ENCODE peak calls at places on chromosomes 11 and 22, in ten cellular contexts. One of them, this sample, is unnamed.
A peak's percentile ranks its signal among the peaks of the same experiment; 100 is the strongest.

GRCh38 chr11:96393753-96394348 is 4.0 kb downstream of the JRKL start:
- DNase-seq in AG04449: no peak
- DNase-seq in breast epithelium: no peak
- DNase-seq in lung: no peak
- DNase-seq in left ventricle myocardium inferior: no peak
- DNase-seq in brain microvascular endothelial cell: peak; percentile 35
- DNase-seq in heart left ventricle: no peak
- DNase-seq in lower lobe of right lung: no peak
- DNase-seq in MM.1S: peak; percentile 61
- DNase-seq in colonic mucosa: no peak
- DNase-seq in this sample: no peak

GRCh38 chr11:128409476-128409875 is 177.9 kb downstream of the ETS1 start:
- DNase-seq in AG04449: peak; percentile 45
- DNase-seq in breast epithelium: no peak
- DNase-seq in lung: no peak
- DNase-seq in left ventricle myocardium inferior: no peak
- DNase-seq in brain microvascular endothelial cell: peak; percentile 88
- DNase-seq in heart left ventricle: no peak
- DNase-seq in lower lobe of right lung: no peak
- DNase-seq in MM.1S: no peak
- DNase-seq in colonic mucosa: no peak
- DNase-seq in this sample: no peak

GRCh38 chr22:38056969-38057841 is at the start of gene PICK1:
- DNase-seq in AG04449: peak; percentile 52
- DNase-seq in breast epithelium: peak; percentile 96
- DNase-seq in lung: peak; percentile 93
- DNase-seq in left ventricle myocardium inferior: peak; percentile 84
- DNase-seq in brain microvascular endothelial cell: peak; percentile 85
- DNase-seq in heart left ventricle: peak; percentile 93
- DNase-seq in lower lobe of right lung: peak; percentile 91
- DNase-seq in MM.1S: peak; percentile 85
- DNase-seq in colonic mucosa: peak; percentile 87
- DNase-seq in this sample: peak; percentile 92

GRCh38 chr22:43996170-43996980 is 27.7 kb upstream of the PARVB start:
- DNase-seq in AG04449: no peak
- DNase-seq in breast epithelium: no peak
- DNase-seq in lung: peak; percentile 56
- DNase-seq in left ventricle myocardium inferior: peak; percentile 69
- DNase-seq in brain microvascular endothelial cell: no peak
- DNase-seq in heart left ventricle: peak; percentile 67
- DNase-seq in lower lobe of right lung: peak; percentile 83
- DNase-seq in MM.1S: peak; percentile 50
- DNase-seq in colonic mucosa: peak; percentile 46
- DNase-seq in this sample: no peak

GRCh38 chr11:83157755-83158473 is 983 bp downstream of the PCF11 start:
- DNase-seq in AG04449: no peak
- DNase-seq in breast epithelium: peak; percentile 60
- DNase-seq in lung: peak; percentile 60
- DNase-seq in left ventricle myocardium inferior: peak; percentile 33
- DNase-seq in brain microvascular endothelial cell: peak; percentile 29
- DNase-seq in heart left ventricle: peak; percentile 64
- DNase-seq in lower lobe of right lung: peak; percentile 61
- DNase-seq in MM.1S: peak; percentile 48
- DNase-seq in colonic mucosa: peak; percentile 65
- DNase-seq in this sample: no peak

GRCh38 chr22:49753276-49753884 is 74.3 kb downstream of the BRD1 start:
- DNase-seq in AG04449: no peak
- DNase-seq in breast epithelium: no peak
- DNase-seq in lung: no peak
- DNase-seq in left ventricle myocardium inferior: no peak
- DNase-seq in brain microvascular endothelial cell: no peak
- DNase-seq in heart left ventricle: no peak
- DNase-seq in lower lobe of right lung: no peak
- DNase-seq in MM.1S: no peak
- DNase-seq in colonic mucosa: no peak
- DNase-seq in this sample: peak; percentile 44

GRCh38 chr11:96279421-96280290 is 63.3 kb downstream of the MAML2 start:
- DNase-seq in AG04449: no peak
- DNase-seq in breast epithelium: no peak
- DNase-seq in lung: no peak
- DNase-seq in left ventricle myocardium inferior: no peak
- DNase-seq in brain microvascular endothelial cell: peak; percentile 60
- DNase-seq in heart left ventricle: no peak
- DNase-seq in lower lobe of right lung: no peak
- DNase-seq in MM.1S: no peak
- DNase-seq in colonic mucosa: peak; percentile 46
- DNase-seq in this sample: no peak

GRCh38 chr11:19524171-19524671 is 188.4 kb upstream of the NAV2 start:
- DNase-seq in AG04449: no peak
- DNase-seq in breast epithelium: no peak
- DNase-seq in lung: no peak
- DNase-seq in left ventricle myocardium inferior: no peak
- DNase-seq in brain microvascular endothelial cell: peak; percentile 1
- DNase-seq in heart left ventricle: no peak
- DNase-seq in lower lobe of right lung: no peak
- DNase-seq in MM.1S: no peak
- DNase-seq in colonic mucosa: no peak
- DNase-seq in this sample: no peak

DNA sequence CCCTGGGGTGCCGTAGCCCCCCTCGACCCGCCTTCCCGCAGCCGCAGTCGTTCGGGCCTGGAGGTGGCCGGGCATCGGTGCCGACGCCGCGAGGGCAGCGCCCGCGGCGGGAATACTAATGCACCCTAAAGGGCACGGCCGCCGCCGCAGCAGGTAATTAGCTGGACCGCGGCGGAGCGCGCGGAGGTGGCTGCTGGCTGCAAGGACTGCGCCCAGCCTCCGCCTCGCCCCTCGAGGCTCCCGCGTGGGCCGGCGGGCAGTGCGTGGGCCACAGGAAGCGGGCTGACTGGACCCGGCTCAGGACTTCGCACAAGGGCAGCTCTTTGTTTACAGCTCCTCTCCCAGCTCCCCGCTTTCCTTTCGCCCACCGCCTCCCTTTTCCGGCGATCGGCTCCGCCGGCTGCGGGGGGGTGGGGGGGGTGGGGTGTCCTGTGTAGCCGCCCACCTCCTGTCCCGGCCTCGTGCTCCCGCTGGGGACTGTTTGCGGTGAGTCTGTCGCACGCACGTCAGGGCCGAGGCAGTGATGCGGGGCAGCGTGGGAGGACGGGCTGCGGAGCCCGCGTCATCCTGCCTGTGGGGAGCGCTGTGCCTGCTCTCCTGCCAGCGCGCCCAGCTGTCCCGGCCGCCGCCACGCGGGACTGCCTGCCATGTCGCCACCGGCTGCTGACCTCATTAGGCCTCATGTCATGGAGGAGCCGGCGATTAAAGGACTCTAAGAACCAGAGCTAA is 53.2 kb downstream of the GRIK4 start:
- DNase-seq in AG04449: no peak
- DNase-seq in breast epithelium: peak; percentile 33
- DNase-seq in lung: no peak
- DNase-seq in left ventricle myocardium inferior: peak; percentile 45
- DNase-seq in brain microvascular endothelial cell: peak; percentile 67
- DNase-seq in heart left ventricle: peak; percentile 63
- DNase-seq in lower lobe of right lung: peak; percentile 52
- DNase-seq in MM.1S: no peak
- DNase-seq in colonic mucosa: no peak
- DNase-seq in this sample: peak; percentile 76
- TF ChIP-seq CTCF in AG04449: peak; percentile 45
- TF ChIP-seq CTCF in breast epithelium: no peak
- TF ChIP-seq CTCF in lung: no peak
- TF ChIP-seq CTCF in left ventricle myocardium inferior: peak; percentile 17
- TF ChIP-seq CTCF in brain microvascular endothelial cell: peak; percentile 32
- TF ChIP-seq CTCF in heart left ventricle: no peak
- TF ChIP-seq CTCF in lower lobe of right lung: peak; percentile 12
- TF ChIP-seq CTCF in MM.1S: no peak
- TF ChIP-seq CTCF in colonic mucosa: no peak
- TF ChIP-seq CTCF in this sample: no peak

DNA sequence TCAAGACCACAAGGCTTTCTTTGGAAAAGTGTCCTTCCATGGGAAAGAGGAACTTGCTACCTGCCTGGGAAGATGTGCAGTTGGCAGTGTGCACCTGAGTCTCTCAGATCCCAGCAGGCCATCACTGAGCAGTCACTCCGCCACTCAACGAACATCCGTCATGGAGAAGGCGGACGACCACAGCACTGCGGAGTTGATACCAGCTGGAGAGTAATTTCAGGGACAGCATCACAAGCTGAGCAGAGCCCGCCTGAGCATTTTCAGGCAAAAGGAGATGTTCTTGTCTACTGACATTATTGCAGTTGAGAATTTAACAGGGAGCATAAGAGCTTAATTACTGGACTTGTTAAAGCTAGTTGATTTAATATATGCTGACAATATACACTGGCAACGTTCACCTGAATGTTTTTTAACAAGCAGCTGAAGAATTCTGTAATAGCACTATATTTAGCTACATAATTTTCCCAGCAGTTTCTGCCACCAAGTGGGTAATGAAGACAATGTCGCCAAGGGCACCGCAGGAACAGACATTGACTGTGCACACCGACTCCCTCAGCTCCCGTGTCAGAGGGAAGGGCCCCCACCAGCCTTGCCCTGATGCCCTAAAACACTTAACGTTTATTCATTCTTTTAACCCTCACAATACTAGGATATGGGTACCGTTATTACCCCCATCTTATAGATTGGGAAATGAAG is 52.4 kb upstream of the ARFGAP3 start:
- DNase-seq in AG04449: no peak
- DNase-seq in breast epithelium: no peak
- DNase-seq in lung: no peak
- DNase-seq in left ventricle myocardium inferior: no peak
- DNase-seq in brain microvascular endothelial cell: no peak
- DNase-seq in heart left ventricle: no peak
- DNase-seq in lower lobe of right lung: peak; percentile 39
- DNase-seq in MM.1S: no peak
- DNase-seq in colonic mucosa: no peak
- DNase-seq in this sample: no peak
- TF ChIP-seq CTCF in AG04449: no peak
- TF ChIP-seq CTCF in breast epithelium: no peak
- TF ChIP-seq CTCF in lung: no peak
- TF ChIP-seq CTCF in left ventricle myocardium inferior: no peak
- TF ChIP-seq CTCF in brain microvascular endothelial cell: no peak
- TF ChIP-seq CTCF in heart left ventricle: no peak
- TF ChIP-seq CTCF in lower lobe of right lung: no peak
- TF ChIP-seq CTCF in MM.1S: no peak
- TF ChIP-seq CTCF in colonic mucosa: no peak
- TF ChIP-seq CTCF in this sample: no peak

GRCh38 chr11:72225411-72225951 is 914 bp downstream of the INPPL1 start:
- DNase-seq in AG04449: no peak
- DNase-seq in breast epithelium: peak; percentile 18
- DNase-seq in lung: peak; percentile 27
- DNase-seq in left ventricle myocardium inferior: no peak
- DNase-seq in brain microvascular endothelial cell: no peak
- DNase-seq in heart left ventricle: no peak
- DNase-seq in lower lobe of right lung: peak; percentile 43
- DNase-seq in MM.1S: no peak
- DNase-seq in colonic mucosa: no peak
- DNase-seq in this sample: peak; percentile 56

GRCh38 chr11:72228229-72228843 is 3.8 kb downstream of the INPPL1 start:
- DNase-seq in AG04449: no peak
- DNase-seq in breast epithelium: peak; percentile 24
- DNase-seq in lung: no peak
- DNase-seq in left ventricle myocardium inferior: no peak
- DNase-seq in brain microvascular endothelial cell: no peak
- DNase-seq in heart left ventricle: no peak
- DNase-seq in lower lobe of right lung: no peak
- DNase-seq in MM.1S: no peak
- DNase-seq in colonic mucosa: no peak
- DNase-seq in this sample: no peak

GRCh38 chr11:72224587-72225410 is at the start of gene INPPL1:
- DNase-seq in AG04449: no peak
- DNase-seq in breast epithelium: peak; percentile 39
- DNase-seq in lung: peak; percentile 45
- DNase-seq in left ventricle myocardium inferior: peak; percentile 68
- DNase-seq in brain microvascular endothelial cell: no peak
- DNase-seq in heart left ventricle: peak; percentile 63
- DNase-seq in lower lobe of right lung: peak; percentile 73
- DNase-seq in MM.1S: peak; percentile 48
- DNase-seq in colonic mucosa: peak; percentile 65
- DNase-seq in this sample: peak; percentile 58

GRCh38 chr11:72227316-72228228 is 3.0 kb downstream of the INPPL1 start:
- DNase-seq in AG04449: no peak
- DNase-seq in breast epithelium: peak; percentile 25
- DNase-seq in lung: peak; percentile 27
- DNase-seq in left ventricle myocardium inferior: no peak
- DNase-seq in brain microvascular endothelial cell: no peak
- DNase-seq in heart left ventricle: no peak
- DNase-seq in lower lobe of right lung: no peak
- DNase-seq in MM.1S: no peak
- DNase-seq in colonic mucosa: no peak
- DNase-seq in this sample: no peak

GRCh38 chr11:72226701-72227100 is 2.1 kb downstream of the INPPL1 start:
- DNase-seq in AG04449: no peak
- DNase-seq in breast epithelium: peak; percentile 14
- DNase-seq in lung: peak; percentile 22
- DNase-seq in left ventricle myocardium inferior: no peak
- DNase-seq in brain microvascular endothelial cell: no peak
- DNase-seq in heart left ventricle: no peak
- DNase-seq in lower lobe of right lung: no peak
- DNase-seq in MM.1S: no peak
- DNase-seq in colonic mucosa: no peak
- DNase-seq in this sample: no peak
- TF ChIP-seq CTCF in AG04449: no peak
- TF ChIP-seq CTCF in breast epithelium: no peak
- TF ChIP-seq CTCF in lung: no peak
- TF ChIP-seq CTCF in left ventricle myocardium inferior: no peak
- TF ChIP-seq CTCF in brain microvascular endothelial cell: no peak
- TF ChIP-seq CTCF in heart left ventricle: no peak
- TF ChIP-seq CTCF in lower lobe of right lung: no peak
- TF ChIP-seq CTCF in MM.1S: no peak
- TF ChIP-seq CTCF in colonic mucosa: no peak
- TF ChIP-seq CTCF in this sample: no peak

GRCh38 chr22:22432479-22432878 is 76.1 kb downstream of the ZNF280B start:
- DNase-seq in AG04449: no peak
- DNase-seq in breast epithelium: no peak
- DNase-seq in lung: no peak
- DNase-seq in left ventricle myocardium inferior: no peak
- DNase-seq in brain microvascular endothelial cell: no peak
- DNase-seq in heart left ventricle: no peak
- DNase-seq in lower lobe of right lung: no peak
- DNase-seq in MM.1S: no peak
- DNase-seq in colonic mucosa: no peak
- DNase-seq in this sample: no peak

GRCh38 chr22:22433770-22434169 is 74.8 kb downstream of the ZNF280B start:
- DNase-seq in AG04449: no peak
- DNase-seq in breast epithelium: no peak
- DNase-seq in lung: no peak
- DNase-seq in left ventricle myocardium inferior: no peak
- DNase-seq in brain microvascular endothelial cell: no peak
- DNase-seq in heart left ventricle: no peak
- DNase-seq in lower lobe of right lung: no peak
- DNase-seq in MM.1S: no peak
- DNase-seq in colonic mucosa: no peak
- DNase-seq in this sample: no peak

GRCh38 chr22:22432937-22433336 is 75.6 kb downstream of the ZNF280B start:
- DNase-seq in AG04449: no peak
- DNase-seq in breast epithelium: no peak
- DNase-seq in lung: no peak
- DNase-seq in left ventricle myocardium inferior: no peak
- DNase-seq in brain microvascular endothelial cell: no peak
- DNase-seq in heart left ventricle: no peak
- DNase-seq in lower lobe of right lung: no peak
- DNase-seq in MM.1S: no peak
- DNase-seq in colonic mucosa: no peak
- DNase-seq in this sample: no peak

GRCh38 chr22:22429374-22430108 is 79.0 kb downstream of the ZNF280B start:
- DNase-seq in AG04449: no peak
- DNase-seq in breast epithelium: no peak
- DNase-seq in lung: no peak
- DNase-seq in left ventricle myocardium inferior: no peak
- DNase-seq in brain microvascular endothelial cell: no peak
- DNase-seq in heart left ventricle: no peak
- DNase-seq in lower lobe of right lung: no peak
- DNase-seq in MM.1S: peak; percentile 36
- DNase-seq in colonic mucosa: no peak
- DNase-seq in this sample: peak; percentile 40

GRCh38 chr22:22431271-22432220 is 77.0 kb downstream of the ZNF280B start:
- DNase-seq in AG04449: no peak
- DNase-seq in breast epithelium: no peak
- DNase-seq in lung: peak; percentile 54
- DNase-seq in left ventricle myocardium inferior: peak; percentile 30
- DNase-seq in brain microvascular endothelial cell: peak; percentile 48
- DNase-seq in heart left ventricle: peak; percentile 45
- DNase-seq in lower lobe of right lung: peak; percentile 55
- DNase-seq in MM.1S: peak; percentile 73
- DNase-seq in colonic mucosa: peak; percentile 72
- DNase-seq in this sample: peak; percentile 73
- TF ChIP-seq CTCF in AG04449: peak; percentile 77
- TF ChIP-seq CTCF in breast epithelium: no peak
- TF ChIP-seq CTCF in lung: peak; percentile 29
- TF ChIP-seq CTCF in left ventricle myocardium inferior: peak; percentile 66
- TF ChIP-seq CTCF in brain microvascular endothelial cell: peak; percentile 78
- TF ChIP-seq CTCF in heart left ventricle: peak; percentile 56
- TF ChIP-seq CTCF in lower lobe of right lung: peak; percentile 60
- TF ChIP-seq CTCF in MM.1S: peak; percentile 66
- TF ChIP-seq CTCF in colonic mucosa: peak; percentile 30
- TF ChIP-seq CTCF in this sample: no peak